ENCODE peak calls at places on chromosomes 4 and X, in five cellular contexts. One of them, this sample, is unnamed.

GRCh38 chrX:54182864-54183613 is at the start of gene FAM120C:
- DNase-seq in stimulated activated CD4-positive, alpha-beta T cell treated with anti-CD3 and anti-CD28 coated beads, Interleukin-15, amount 100 ng/mL, for 24 hours: peak; percentile 75
- DNase-seq in G401: peak; percentile 80
- DNase-seq in HT1080: peak; percentile 73
- DNase-seq in SK-N-SH: peak; percentile 92
- DNase-seq in this sample: peak; percentile 68

GRCh38 chr4:13872145-13872544 is 244.6 kb upstream of the BOD1L1 start:
- DNase-seq in stimulated activated CD4-positive, alpha-beta T cell treated with anti-CD3 and anti-CD28 coated beads, Interleukin-15, amount 100 ng/mL, for 24 hours: no peak
- DNase-seq in G401: no peak
- DNase-seq in HT1080: no peak
- DNase-seq in SK-N-SH: no peak
- DNase-seq in this sample: no peak

GRCh38 chrX:107700317-107700774 is 72.0 kb downstream of the PRPS1 start:
- DNase-seq in stimulated activated CD4-positive, alpha-beta T cell treated with anti-CD3 and anti-CD28 coated beads, Interleukin-15, amount 100 ng/mL, for 24 hours: no peak
- DNase-seq in G401: peak; percentile 37
- DNase-seq in HT1080: no peak
- DNase-seq in SK-N-SH: no peak
- DNase-seq in this sample: no peak

GRCh38 chr4:159227984-159228383 is 125.1 kb downstream of the RAPGEF2 start:
- DNase-seq in stimulated activated CD4-positive, alpha-beta T cell treated with anti-CD3 and anti-CD28 coated beads, Interleukin-15, amount 100 ng/mL, for 24 hours: no peak
- DNase-seq in G401: peak; percentile 76
- DNase-seq in HT1080: peak; percentile 85
- DNase-seq in SK-N-SH: peak; percentile 27
- DNase-seq in this sample: no peak

GRCh38 chr4:70728096-70728495 is 6.3 kb downstream of the RUFY3 start:
- DNase-seq in stimulated activated CD4-positive, alpha-beta T cell treated with anti-CD3 and anti-CD28 coated beads, Interleukin-15, amount 100 ng/mL, for 24 hours: no peak
- DNase-seq in G401: no peak
- DNase-seq in HT1080: no peak
- DNase-seq in SK-N-SH: no peak
- DNase-seq in this sample: no peak

GRCh38 chrX:15142084-15142715 is 127.7 kb downstream of the ASB9 start:
- DNase-seq in stimulated activated CD4-positive, alpha-beta T cell treated with anti-CD3 and anti-CD28 coated beads, Interleukin-15, amount 100 ng/mL, for 24 hours: no peak
- DNase-seq in G401: no peak
- DNase-seq in HT1080: peak; percentile 3
- DNase-seq in SK-N-SH: no peak
- DNase-seq in this sample: no peak

GRCh38 chr4:8205749-8206611 is 6.9 kb downstream of the SH3TC1 start:
- DNase-seq in stimulated activated CD4-positive, alpha-beta T cell treated with anti-CD3 and anti-CD28 coated beads, Interleukin-15, amount 100 ng/mL, for 24 hours: no peak
- DNase-seq in G401: no peak
- DNase-seq in HT1080: no peak
- DNase-seq in SK-N-SH: no peak
- DNase-seq in this sample: no peak

GRCh38 chrX:115337735-115338134 is 48.2 kb downstream of the LUZP4 start:
- DNase-seq in stimulated activated CD4-positive, alpha-beta T cell treated with anti-CD3 and anti-CD28 coated beads, Interleukin-15, amount 100 ng/mL, for 24 hours: no peak
- DNase-seq in G401: no peak
- DNase-seq in HT1080: no peak
- DNase-seq in SK-N-SH: no peak
- DNase-seq in this sample: no peak

GRCh38 chr4:78650106-78651021 is 98.8 kb downstream of the ANXA3 start:
- DNase-seq in stimulated activated CD4-positive, alpha-beta T cell treated with anti-CD3 and anti-CD28 coated beads, Interleukin-15, amount 100 ng/mL, for 24 hours: no peak
- DNase-seq in G401: no peak
- DNase-seq in HT1080: peak; percentile 62
- DNase-seq in SK-N-SH: no peak
- DNase-seq in this sample: no peak

GRCh38 chrX:66674506-66674905 is 35.6 kb upstream of the EDA2R start:
- DNase-seq in stimulated activated CD4-positive, alpha-beta T cell treated with anti-CD3 and anti-CD28 coated beads, Interleukin-15, amount 100 ng/mL, for 24 hours: no peak
- DNase-seq in G401: no peak
- DNase-seq in HT1080: no peak
- DNase-seq in SK-N-SH: no peak
- DNase-seq in this sample: no peak

GRCh38 chr4:84803720-84804119 is 162.8 kb downstream of the WDFY3 start:
- DNase-seq in stimulated activated CD4-positive, alpha-beta T cell treated with anti-CD3 and anti-CD28 coated beads, Interleukin-15, amount 100 ng/mL, for 24 hours: no peak
- DNase-seq in G401: no peak
- DNase-seq in HT1080: peak; percentile 15
- DNase-seq in SK-N-SH: no peak
- DNase-seq in this sample: no peak

GRCh38 chrX:68917799-68918198 is 89.0 kb downstream of the EFNB1 start:
- DNase-seq in stimulated activated CD4-positive, alpha-beta T cell treated with anti-CD3 and anti-CD28 coated beads, Interleukin-15, amount 100 ng/mL, for 24 hours: no peak
- DNase-seq in G401: no peak
- DNase-seq in HT1080: no peak
- DNase-seq in SK-N-SH: peak; percentile 47
- DNase-seq in this sample: no peak

GRCh38 chrX:48813605-48814004 is 11.7 kb downstream of the HDAC6 start:
- DNase-seq in stimulated activated CD4-positive, alpha-beta T cell treated with anti-CD3 and anti-CD28 coated beads, Interleukin-15, amount 100 ng/mL, for 24 hours: no peak
- DNase-seq in G401: no peak
- DNase-seq in HT1080: no peak
- DNase-seq in SK-N-SH: no peak
- DNase-seq in this sample: no peak

GRCh38 chrX:154013614-154014360 is 5.9 kb downstream of the IRAK1 start:
- DNase-seq in stimulated activated CD4-positive, alpha-beta T cell treated with anti-CD3 and anti-CD28 coated beads, Interleukin-15, amount 100 ng/mL, for 24 hours: peak; percentile 53
- DNase-seq in G401: peak; percentile 45
- DNase-seq in HT1080: peak; percentile 6
- DNase-seq in SK-N-SH: peak; percentile 88
- DNase-seq in this sample: no peak

GRCh38 chr4:3436048-3436797 is 5.5 kb upstream of the HGFAC start:
- DNase-seq in stimulated activated CD4-positive, alpha-beta T cell treated with anti-CD3 and anti-CD28 coated beads, Interleukin-15, amount 100 ng/mL, for 24 hours: no peak
- DNase-seq in G401: no peak
- DNase-seq in HT1080: no peak
- DNase-seq in SK-N-SH: no peak
- DNase-seq in this sample: no peak

GRCh38 chr4:156182269-156182668 is 228.6 kb upstream of the CTSO start:
- DNase-seq in stimulated activated CD4-positive, alpha-beta T cell treated with anti-CD3 and anti-CD28 coated beads, Interleukin-15, amount 100 ng/mL, for 24 hours: no peak
- DNase-seq in G401: no peak
- DNase-seq in HT1080: no peak
- DNase-seq in SK-N-SH: no peak
- DNase-seq in this sample: no peak

GRCh38 chr4:119057417-119057816 is 78.2 kb upstream of the MYOZ2 start:
- DNase-seq in stimulated activated CD4-positive, alpha-beta T cell treated with anti-CD3 and anti-CD28 coated beads, Interleukin-15, amount 100 ng/mL, for 24 hours: no peak
- DNase-seq in G401: no peak
- DNase-seq in HT1080: no peak
- DNase-seq in SK-N-SH: no peak
- DNase-seq in this sample: no peak

GRCh38 chr4:179867300-179867878 is 2375.8 kb upstream of the TENM3 start:
- DNase-seq in stimulated activated CD4-positive, alpha-beta T cell treated with anti-CD3 and anti-CD28 coated beads, Interleukin-15, amount 100 ng/mL, for 24 hours: peak; percentile 41
- DNase-seq in G401: peak; percentile 25
- DNase-seq in HT1080: peak; percentile 53
- DNase-seq in SK-N-SH: peak; percentile 56
- DNase-seq in this sample: no peak

GRCh38 chr4:175823015-175823741 is 11.1 kb upstream of the GPM6A start:
- DNase-seq in stimulated activated CD4-positive, alpha-beta T cell treated with anti-CD3 and anti-CD28 coated beads, Interleukin-15, amount 100 ng/mL, for 24 hours: no peak
- DNase-seq in G401: no peak
- DNase-seq in HT1080: no peak
- DNase-seq in SK-N-SH: no peak
- DNase-seq in this sample: no peak

GRCh38 chrX:96112689-96113088 is 572.0 kb upstream of the DIAPH2 start:
- DNase-seq in stimulated activated CD4-positive, alpha-beta T cell treated with anti-CD3 and anti-CD28 coated beads, Interleukin-15, amount 100 ng/mL, for 24 hours: no peak
- DNase-seq in G401: no peak
- DNase-seq in HT1080: no peak
- DNase-seq in SK-N-SH: no peak
- DNase-seq in this sample: no peak

GRCh38 chr4:65589331-65589730 is 81.0 kb downstream of the EPHA5 start:
- DNase-seq in stimulated activated CD4-positive, alpha-beta T cell treated with anti-CD3 and anti-CD28 coated beads, Interleukin-15, amount 100 ng/mL, for 24 hours: no peak
- DNase-seq in G401: no peak
- DNase-seq in HT1080: no peak
- DNase-seq in SK-N-SH: no peak
- DNase-seq in this sample: no peak

GRCh38 chr4:157121396-157121795 is 45.4 kb downstream of the GLRB start:
- DNase-seq in stimulated activated CD4-positive, alpha-beta T cell treated with anti-CD3 and anti-CD28 coated beads, Interleukin-15, amount 100 ng/mL, for 24 hours: no peak
- DNase-seq in G401: no peak
- DNase-seq in HT1080: no peak
- DNase-seq in SK-N-SH: no peak
- DNase-seq in this sample: no peak

GRCh38 chrX:4710618-4711433 is 997.4 kb upstream of the PRKX start:
- DNase-seq in stimulated activated CD4-positive, alpha-beta T cell treated with anti-CD3 and anti-CD28 coated beads, Interleukin-15, amount 100 ng/mL, for 24 hours: no peak
- DNase-seq in G401: no peak
- DNase-seq in HT1080: peak; percentile 35
- DNase-seq in SK-N-SH: no peak
- DNase-seq in this sample: no peak

GRCh38 chr4:159764343-159764952 is 661.6 kb downstream of the RAPGEF2 start:
- DNase-seq in stimulated activated CD4-positive, alpha-beta T cell treated with anti-CD3 and anti-CD28 coated beads, Interleukin-15, amount 100 ng/mL, for 24 hours: no peak
- DNase-seq in G401: peak; percentile 82
- DNase-seq in HT1080: peak; percentile 62
- DNase-seq in SK-N-SH: peak; percentile 59
- DNase-seq in this sample: no peak

GRCh38 chrX:355329-356050 is 31.2 kb downstream of the PPP2R3B start:
- DNase-seq in stimulated activated CD4-positive, alpha-beta T cell treated with anti-CD3 and anti-CD28 coated beads, Interleukin-15, amount 100 ng/mL, for 24 hours: no peak
- DNase-seq in G401: no peak
- DNase-seq in HT1080: no peak
- DNase-seq in SK-N-SH: no peak
- DNase-seq in this sample: no peak

GRCh38 chr4:86532851-86533250 is 61.3 kb upstream of the PTPN13 start:
- DNase-seq in stimulated activated CD4-positive, alpha-beta T cell treated with anti-CD3 and anti-CD28 coated beads, Interleukin-15, amount 100 ng/mL, for 24 hours: no peak
- DNase-seq in G401: no peak
- DNase-seq in HT1080: no peak
- DNase-seq in SK-N-SH: no peak
- DNase-seq in this sample: no peak

GRCh38 chr4:73917081-73917501 is 47.9 kb downstream of the CXCL1 start:
- DNase-seq in stimulated activated CD4-positive, alpha-beta T cell treated with anti-CD3 and anti-CD28 coated beads, Interleukin-15, amount 100 ng/mL, for 24 hours: no peak
- DNase-seq in G401: no peak
- DNase-seq in HT1080: peak; percentile 93
- DNase-seq in SK-N-SH: no peak
- DNase-seq in this sample: no peak

GRCh38 chr4:180811556-180811955 is 1431.6 kb upstream of the TENM3 start:
- DNase-seq in stimulated activated CD4-positive, alpha-beta T cell treated with anti-CD3 and anti-CD28 coated beads, Interleukin-15, amount 100 ng/mL, for 24 hours: no peak
- DNase-seq in G401: no peak
- DNase-seq in HT1080: no peak
- DNase-seq in SK-N-SH: no peak
- DNase-seq in this sample: no peak

GRCh38 chr4:168831919-168832745 is 177.9 kb downstream of the CBR4 start:
- DNase-seq in stimulated activated CD4-positive, alpha-beta T cell treated with anti-CD3 and anti-CD28 coated beads, Interleukin-15, amount 100 ng/mL, for 24 hours: peak; percentile 77
- DNase-seq in G401: peak; percentile 80
- DNase-seq in HT1080: peak; percentile 82
- DNase-seq in SK-N-SH: peak; percentile 86
- DNase-seq in this sample: peak; percentile 44

GRCh38 chr4:176875441-176875930 is 82.8 kb upstream of the VEGFC start:
- DNase-seq in stimulated activated CD4-positive, alpha-beta T cell treated with anti-CD3 and anti-CD28 coated beads, Interleukin-15, amount 100 ng/mL, for 24 hours: no peak
- DNase-seq in G401: no peak
- DNase-seq in HT1080: no peak
- DNase-seq in SK-N-SH: no peak
- DNase-seq in this sample: no peak

GRCh38 chr4:104420766-104421165 is 73.9 kb downstream of the CXXC4 start:
- DNase-seq in stimulated activated CD4-positive, alpha-beta T cell treated with anti-CD3 and anti-CD28 coated beads, Interleukin-15, amount 100 ng/mL, for 24 hours: no peak
- DNase-seq in G401: no peak
- DNase-seq in HT1080: no peak
- DNase-seq in SK-N-SH: no peak
- DNase-seq in this sample: no peak

GRCh38 chr4:68129793-68130192 is at the start of gene TMPRSS11F:
- DNase-seq in stimulated activated CD4-positive, alpha-beta T cell treated with anti-CD3 and anti-CD28 coated beads, Interleukin-15, amount 100 ng/mL, for 24 hours: no peak
- DNase-seq in G401: no peak
- DNase-seq in HT1080: no peak
- DNase-seq in SK-N-SH: no peak
- DNase-seq in this sample: no peak

GRCh38 chr4:74338792-74339333 is 26.1 kb upstream of the EREG start:
- DNase-seq in stimulated activated CD4-positive, alpha-beta T cell treated with anti-CD3 and anti-CD28 coated beads, Interleukin-15, amount 100 ng/mL, for 24 hours: no peak
- DNase-seq in G401: no peak
- DNase-seq in HT1080: no peak
- DNase-seq in SK-N-SH: no peak
- DNase-seq in this sample: no peak

GRCh38 chr4:19961092-19961491 is 290.6 kb upstream of the SLIT2 start:
- DNase-seq in stimulated activated CD4-positive, alpha-beta T cell treated with anti-CD3 and anti-CD28 coated beads, Interleukin-15, amount 100 ng/mL, for 24 hours: no peak
- DNase-seq in G401: no peak
- DNase-seq in HT1080: no peak
- DNase-seq in SK-N-SH: no peak
- DNase-seq in this sample: no peak

GRCh38 chr4:1043162-1043561 is 31.7 kb downstream of the FGFRL1 start:
- DNase-seq in stimulated activated CD4-positive, alpha-beta T cell treated with anti-CD3 and anti-CD28 coated beads, Interleukin-15, amount 100 ng/mL, for 24 hours: no peak
- DNase-seq in G401: no peak
- DNase-seq in HT1080: no peak
- DNase-seq in SK-N-SH: no peak
- DNase-seq in this sample: no peak

GRCh38 chr4:53763813-53764597 is 172.7 kb upstream of the LNX1 start:
- DNase-seq in stimulated activated CD4-positive, alpha-beta T cell treated with anti-CD3 and anti-CD28 coated beads, Interleukin-15, amount 100 ng/mL, for 24 hours: no peak
- DNase-seq in G401: no peak
- DNase-seq in HT1080: peak; percentile 34
- DNase-seq in SK-N-SH: peak; percentile 41
- DNase-seq in this sample: no peak

This sample was measured in NCI-H774.